ENCODE peak calls at places on chromosomes 6 and 20, in ten cellular contexts. F is mesenchymal stem cell, Z is HCT116, U is neural progenitor cell, G is neuronal stem cell, N is A549, C is mammary epithelial cell, Y is astrocyte, X is GM23248, S is SK-N-SH. R is an unnamed sample.

GRCh38 chr6:84422380-84422968 is 195.0 kb upstream of the CEP162 start:
- DNase-seq in F (peak; percentile 62), Z (peak; percentile 31), U (peak; percentile 81), G (peak; percentile 72), N (peak; percentile 64), C (peak; percentile 21), Y (peak; percentile 3), X (peak; percentile 6), S (peak; percentile 12), R (no peak)

GRCh38 chr6:53944538-53944937 is 149.7 kb downstream of the LRRC1 start:
- DNase-seq in F (no peak), Z (no peak), U (no peak), G (no peak), N (no peak), C (no peak), Y (no peak), X (no peak), S (no peak), R (no peak)

GRCh38 chr6:15296735-15297134 is 50.9 kb downstream of the JARID2 start:
- DNase-seq in F (no peak), Z (no peak), U (no peak), G (no peak), N (no peak), C (no peak), Y (no peak), X (no peak), S (no peak), R (no peak)

GRCh38 chr6:135675862-135676261 is 175.6 kb upstream of the PDE7B start:
- DNase-seq in F (peak; percentile 56), Z (peak; percentile 23), U (peak; percentile 72), G (peak; percentile 56), N (peak; percentile 59), C (peak; percentile 3), Y (no peak), X (peak; percentile 15), S (peak; percentile 39), R (no peak)

GRCh38 chr6:53532942-53533341 is 12.0 kb downstream of the GCLC start:
- DNase-seq in F (no peak), Z (no peak), U (no peak), G (no peak), N (no peak), C (no peak), Y (peak; percentile 31), X (no peak), S (no peak), R (no peak)

GRCh38 chr20:35615667-35616464 is at the start of gene SPAG4:
- DNase-seq in F (peak; percentile 83), Z (no peak), U (no peak), G (peak; percentile 98), N (peak; percentile 100), C (peak; percentile 99), Y (peak; percentile 58), X (peak; percentile 100), S (peak; percentile 100), R (no peak)

GRCh38 chr6:56399672-56400263 is 152.4 kb upstream of the COL21A1 start:
- DNase-seq in F (no peak), Z (no peak), U (no peak), G (no peak), N (peak; percentile 69), C (no peak), Y (no peak), X (no peak), S (no peak), R (no peak)

GRCh38 chr6:9002833-9003232 is 567.5 kb upstream of the SLC35B3 start:
- DNase-seq in F (no peak), Z (no peak), U (no peak), G (no peak), N (no peak), C (peak; percentile 55), Y (no peak), X (no peak), S (no peak), R (no peak)

GRCh38 chr6:74671558-74672025 is 534.3 kb downstream of the COL12A1 start:
- DNase-seq in F (peak; percentile 85), Z (no peak), U (no peak), G (no peak), N (no peak), C (peak; percentile 52), Y (peak; percentile 97), X (peak; percentile 94), S (no peak), R (no peak)

GRCh38 chr6:27451660-27452390 is 21.1 kb downstream of the ZNF184 start:
- DNase-seq in F (no peak), Z (no peak), U (no peak), G (no peak), N (no peak), C (no peak), Y (no peak), X (no peak), S (no peak), R (no peak)
- H3K9me3 ChIP-seq in F (peaks cover 96% of the 10 kb centered on the region), Z (peaks cover 60% of the 10 kb centered on the region), U (peaks cover 70% of the 10 kb centered on the region), G (peaks cover 50% of the 10 kb centered on the region), N (peaks cover 91% of the 10 kb centered on the region), C (peaks cover 75% of the 10 kb centered on the region), Y (peaks cover 68% of the 10 kb centered on the region), X (peaks cover 10% of the 10 kb centered on the region), S (peaks cover 59% of the 10 kb centered on the region), R (peaks cover 45% of the 10 kb centered on the region)

DNA sequence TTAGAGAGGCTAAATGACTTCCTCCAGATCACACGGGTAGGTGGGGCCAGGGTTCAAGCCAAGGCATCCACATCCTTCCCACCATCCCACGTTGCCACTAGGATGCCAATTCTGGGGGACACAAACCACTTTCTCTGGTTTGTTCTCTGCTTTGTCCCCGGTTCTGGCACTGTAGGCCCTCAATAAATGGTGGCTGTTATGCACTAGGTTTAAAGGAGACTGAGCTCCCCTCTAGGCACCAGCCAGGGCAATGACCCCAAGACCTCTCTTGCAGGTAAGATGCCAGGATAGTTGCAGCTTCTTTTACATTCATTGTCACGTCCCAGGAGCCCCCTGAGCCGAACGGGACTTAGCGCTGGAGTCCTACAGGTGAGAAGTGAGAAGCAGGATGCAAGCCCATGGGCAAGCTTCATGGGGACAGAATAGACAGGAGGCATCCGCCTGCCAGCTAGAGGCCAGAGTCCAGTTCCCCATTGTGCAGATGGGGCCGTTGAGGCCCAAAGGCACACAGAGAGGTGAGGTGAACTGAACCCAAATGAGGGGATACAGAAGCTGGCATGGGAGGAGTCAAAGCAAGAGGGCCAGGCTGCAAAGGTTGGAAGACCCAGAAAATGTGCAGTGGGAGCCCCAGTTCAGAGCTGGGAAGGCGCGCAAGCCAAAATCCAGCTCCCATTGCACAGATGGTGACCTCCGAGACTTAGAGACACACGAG is 677 bp downstream of the PXMP4 start:
- DNase-seq in F (no peak), Z (no peak), U (no peak), G (no peak), N (no peak), C (peak; percentile 29), Y (no peak), X (peak; percentile 26), S (no peak), R (no peak)
- H3K4me2 ChIP-seq in F (peak overlapping the region; percentile 61), Z (peak overlapping the region; percentile 90), U (peak overlapping the region; percentile 81), G (peak overlapping the region; percentile 70), N (peak overlapping the region; percentile 88), C (peak overlapping the region; percentile 87), Y (peak overlapping the region; percentile 92), X (peak overlapping the region; percentile 64), S (peak overlapping the region; percentile 79), R (peak overlapping the region; percentile 79)

GRCh38 chr6:169938731-169939130 is 187.3 kb downstream of the ERMARD start:
- DNase-seq in F (no peak), Z (no peak), U (no peak), G (no peak), N (no peak), C (no peak), Y (no peak), X (no peak), S (no peak), R (no peak)
- H3K9me3 ChIP-seq in F (peaks cover 6% of the 10 kb centered on the region), Z (no peaks in the 10 kb centered on the region), U (no peaks in the 10 kb centered on the region), G (peaks cover 3% of the 10 kb centered on the region), N (no peaks in the 10 kb centered on the region), C (no peaks in the 10 kb centered on the region), Y (no peaks in the 10 kb centered on the region), X (no peaks in the 10 kb centered on the region), S (no peaks in the 10 kb centered on the region), R (no peaks in the 10 kb centered on the region)

DNA sequence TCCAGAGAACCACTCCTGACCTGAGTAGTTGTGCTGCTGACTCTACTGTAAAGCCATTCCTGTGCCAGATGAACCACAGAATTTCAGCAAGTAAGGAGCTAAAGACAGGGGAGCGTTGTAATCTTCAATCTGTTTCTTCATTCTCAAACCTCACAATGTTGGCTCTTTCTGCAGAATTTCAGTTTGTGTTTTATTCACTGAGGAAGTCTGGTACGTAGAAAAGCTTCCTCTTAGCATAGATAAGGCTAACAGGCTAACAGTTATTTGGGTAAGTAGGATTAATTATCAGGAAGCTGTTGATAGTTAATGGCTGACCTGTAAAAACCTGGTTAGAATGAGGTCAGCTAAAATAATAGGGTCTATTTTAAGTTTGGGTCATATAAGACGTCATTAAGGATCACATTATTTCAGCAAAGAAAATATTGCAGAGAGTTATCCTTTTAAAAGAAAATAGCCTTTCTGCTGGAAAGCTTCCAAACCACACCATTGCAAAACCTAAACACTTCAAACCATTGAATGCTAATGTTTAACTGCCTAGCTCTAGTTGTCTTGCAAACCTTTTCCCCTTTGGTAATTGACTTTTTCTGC is 14.1 kb upstream of the TENT5A start:
- DNase-seq in F (peak; percentile 95), Z (no peak), U (no peak), G (no peak), N (peak; percentile 63), C (peak; percentile 76), Y (peak; percentile 97), X (peak; percentile 79), S (no peak), R (no peak)
- H3K4me2 ChIP-seq in F (peak overlapping the region; percentile 57), Z (no peak overlapping the region), U (no peak overlapping the region), G (no peak overlapping the region), N (peak overlapping the region; percentile 89), C (peak overlapping the region; percentile 71), Y (peak overlapping the region; percentile 75), X (peak overlapping the region; percentile 61), S (peak overlapping the region; percentile 24), R (no peak overlapping the region)

DNA sequence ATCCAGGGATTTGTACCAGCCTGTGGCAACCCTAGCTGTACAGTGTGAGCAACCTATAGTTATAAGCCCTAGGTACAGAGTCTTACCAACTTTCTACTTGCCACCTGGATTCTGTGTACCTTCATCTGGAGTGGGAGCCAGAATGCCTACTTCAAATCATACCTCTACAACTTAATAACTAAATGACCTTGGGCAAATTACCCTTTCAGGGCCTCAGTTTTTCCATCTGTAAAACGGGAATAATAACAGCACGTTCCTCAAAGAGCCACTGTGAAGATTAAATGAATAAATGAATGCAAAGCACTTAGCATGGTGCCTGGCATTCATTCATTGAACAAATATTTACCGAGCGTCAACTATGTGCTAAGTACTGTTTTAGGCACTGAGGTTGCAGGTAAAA is 50.7 kb upstream of the FAM210B start:
- DNase-seq in F (no peak), Z (no peak), U (no peak), G (no peak), N (no peak), C (no peak), Y (no peak), X (no peak), S (no peak), R (no peak)
- H3K9me3 ChIP-seq in F (no peaks in the 10 kb centered on the region), Z (no peaks in the 10 kb centered on the region), U (peaks cover 6% of the 10 kb centered on the region), G (peaks cover 3% of the 10 kb centered on the region), N (no peaks in the 10 kb centered on the region), C (no peaks in the 10 kb centered on the region), Y (no peaks in the 10 kb centered on the region), X (no peaks in the 10 kb centered on the region), S (no peaks in the 10 kb centered on the region), R (no peaks in the 10 kb centered on the region)

R was measured in keratinocyte.